ENCODE peak calls at places on chromosomes 3 and 15, in seven cellular contexts. J, O, Q, V, B, U and K are unnamed samples. For H3K36me3 and H3K4me1, the result is how much of the 10 kb centered on the place peaks cover.

GRCh38 chr3:170007031-170007663 is 30.6 kb upstream of the GPR160 start:
- DNase-seq in U (no peak), B (peak), V (no peak), Q (no peak), O (peak), J (no peak), K (no peak)

GRCh38 chr3:170614214-170614966 is 28.5 kb upstream of the SLC7A14 start:
- DNase-seq in U (peak), J (no peak), V (no peak), B (peak), O (no peak), Q (peak), K (no peak)

GRCh38 chr3:29757054-29757777 is 476.3 kb downstream of the RBMS3 start:
- DNase-seq in Q (no peak), J (no peak), B (peak), O (no peak), U (no peak), V (no peak), K (no peak)

GRCh38 chr3:7710284-7710683 is 791.3 kb upstream of the LMCD1 start:
- DNase-seq in O (no peak), B (no peak), J (no peak), U (no peak), Q (no peak), V (no peak), K (no peak)

GRCh38 chr3:147405552-147406254 is 640 bp downstream of the ZIC4 start:
- DNase-seq in J (no peak), O (no peak), U (no peak), B (no peak), V (peak), Q (no peak), K (no peak)

GRCh38 chr3:10907262-10907661 is 85.3 kb upstream of the SLC6A1 start:
- DNase-seq in V (peak), B (no peak), U (no peak), J (no peak), O (no peak), Q (peak), K (no peak)

GRCh38 chr3:123272547-123272946 is 70.8 kb downstream of the SEC22A start:
- DNase-seq in U (no peak), B (no peak), V (no peak), J (no peak), O (no peak), Q (no peak), K (no peak)

GRCh38 chr15:77015651-77016320 is 20.9 kb downstream of the PSTPIP1 start:
- DNase-seq in B (no peak), U (no peak), O (no peak), Q (no peak), V (no peak), J (no peak), K (no peak)

GRCh38 chr3:72738752-72739520 is 109.3 kb downstream of the SHQ1 start:
- DNase-seq in B (peak), Q (no peak), O (no peak), U (no peak), J (no peak), V (peak), K (peak)
- TF ChIP-seq POLR2AphosphoS5 in B (no peak), Q (no peak), O (no peak), U (no peak), J (no peak), V (peak), K (no peak)

GRCh38 chr3:127593187-127593586 is 2.7 kb upstream of the TPRA1 start:
- DNase-seq in B (no peak), O (no peak), J (no peak), Q (no peak), U (no peak), V (no peak), K (no peak)

GRCh38 chr3:127595303-127595702 is 2.9 kb upstream of the MCM2 start:
- DNase-seq in J (no peak), B (no peak), O (no peak), U (no peak), Q (no peak), V (no peak), K (no peak)

GRCh38 chr3:127600749-127601456 is 2.7 kb downstream of the MCM2 start:
- DNase-seq in V (no peak), J (no peak), U (no peak), B (no peak), O (no peak), Q (no peak), K (no peak)

GRCh38 chr3:127598841-127599570 is 795 bp downstream of the MCM2 start:
- DNase-seq in Q (no peak), U (no peak), O (no peak), V (no peak), J (no peak), B (no peak), K (no peak)

GRCh38 chr3:127597020-127597771 is 1.0 kb upstream of the MCM2 start:
- DNase-seq in V (no peak), Q (no peak), U (no peak), O (no peak), J (no peak), B (no peak), K (no peak)
- H3K36me3 ChIP-seq in V (under half), Q (under half), U (under half), O (under half), J (under half), B (under half), K (under half)

GRCh38 chr3:129428020-129428381 is 435 bp downstream of the EFCAB12 start:
- DNase-seq in B (no peak), O (no peak), Q (no peak), V (peak), J (no peak), U (no peak), K (no peak)

GRCh38 chr3:129425619-129426018 is 2.8 kb downstream of the EFCAB12 start:
- DNase-seq in J (no peak), O (no peak), V (no peak), Q (no peak), U (no peak), B (no peak), K (no peak)

GRCh38 chr3:129429080-129429451 is 630 bp upstream of the EFCAB12 start:
- DNase-seq in V (no peak), B (no peak), Q (no peak), O (no peak), J (no peak), U (no peak), K (no peak)

GRCh38 chr3:129429597-129429996 is 1.2 kb upstream of the EFCAB12 start:
- DNase-seq in Q (no peak), B (no peak), J (no peak), U (no peak), O (no peak), V (peak), K (no peak)

GRCh38 chr3:129428382-129429079 is at the start of gene EFCAB12:
- DNase-seq in O (no peak), J (peak), B (peak), Q (no peak), U (peak), V (peak), K (peak)
- H3K4me1 ChIP-seq in O (under half), J (under half), B (under half), Q (under half), U (under half), V (under half), K (under half)

DNA sequence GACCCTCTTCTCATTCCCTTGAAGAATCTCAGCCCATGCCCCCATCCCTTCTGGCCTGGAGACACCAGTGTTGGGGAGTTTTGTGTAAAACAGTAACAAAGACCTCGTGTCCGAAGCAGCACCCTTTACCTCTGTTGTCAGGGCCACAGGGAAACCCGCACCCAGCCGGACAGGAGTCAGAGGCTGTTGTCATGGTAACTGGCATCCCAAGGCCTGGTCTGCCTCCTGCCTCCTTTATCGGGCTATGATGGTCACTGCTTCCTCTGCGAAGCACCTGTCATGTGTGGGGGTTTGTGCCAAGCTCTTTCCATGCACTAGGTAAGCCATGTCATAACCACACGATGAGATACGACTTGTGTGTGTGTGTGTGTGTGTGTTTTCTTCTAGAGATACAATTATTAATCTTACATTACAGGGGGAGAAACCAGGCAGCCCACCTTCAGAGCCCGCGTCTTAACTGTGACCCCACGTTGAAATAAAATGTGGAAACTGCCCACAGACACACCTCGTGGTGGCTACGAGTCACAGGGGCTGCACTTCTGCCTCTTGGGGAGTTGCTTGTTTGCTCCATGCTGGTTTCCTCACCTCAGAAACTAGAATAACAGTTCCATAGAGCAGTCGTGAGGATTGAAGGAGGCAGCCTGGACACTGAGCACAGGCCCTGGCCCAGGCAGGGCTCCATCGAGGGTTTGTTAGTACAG is 18.0 kb downstream of the ZDHHC19 start:
- DNase-seq in V (no peak), O (no peak), J (no peak), B (no peak), U (no peak), Q (no peak), K (no peak)
- TF ChIP-seq POLR2AphosphoS5 in V (no peak), O (no peak), J (no peak), B (no peak), U (no peak), Q (no peak), K (no peak)

GRCh38 chr15:97623091-97623661 is 337.3 kb upstream of the ARRDC4 start:
- DNase-seq in B (no peak), U (no peak), Q (no peak), V (peak), O (no peak), J (no peak), K (no peak)

DNA sequence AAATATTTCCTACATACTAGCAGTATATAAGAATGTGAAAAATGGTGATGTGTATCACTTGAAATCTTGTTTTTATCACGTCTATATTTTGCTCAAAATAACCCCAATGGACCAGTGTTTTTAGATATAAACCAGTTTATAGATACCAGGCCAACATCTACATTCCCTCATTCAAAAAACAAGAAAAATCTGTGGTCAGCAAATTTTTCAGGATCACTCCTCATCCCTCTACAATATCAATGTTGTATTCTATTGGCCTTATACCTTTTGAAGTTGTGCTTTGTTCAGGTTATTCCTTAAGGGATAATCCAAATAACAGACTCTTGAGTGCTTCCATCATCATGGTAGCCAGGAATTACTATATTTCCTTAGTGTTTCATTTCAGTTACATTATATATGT is 332.9 kb upstream of the ARRDC4 start:
- DNase-seq in B (no peak), U (no peak), J (no peak), Q (no peak), O (no peak), V (no peak), K (no peak)
- H3K36me3 ChIP-seq in B (under half), U (under half), J (under half), Q (under half), O (under half), V (under half), K (under half)

GRCh38 chr3:82085356-82085755 is 323.9 kb upstream of the GBE1 start:
- DNase-seq in O (no peak), B (no peak), J (no peak), V (no peak), U (no peak), Q (no peak), K (no peak)
- H3K4me1 ChIP-seq in O (under half), B (under half), J (under half), V (under half), U (under half), Q (under half), K (under half)

GRCh38 chr3:81713018-81713417 is 48.4 kb downstream of the GBE1 start:
- DNase-seq in B (no peak), O (no peak), V (no peak), Q (no peak), U (no peak), J (no peak), K (no peak)
- TF ChIP-seq POLR2AphosphoS5 in B (no peak), O (no peak), V (no peak), Q (no peak), U (no peak), J (no peak), K (no peak)

DNA sequence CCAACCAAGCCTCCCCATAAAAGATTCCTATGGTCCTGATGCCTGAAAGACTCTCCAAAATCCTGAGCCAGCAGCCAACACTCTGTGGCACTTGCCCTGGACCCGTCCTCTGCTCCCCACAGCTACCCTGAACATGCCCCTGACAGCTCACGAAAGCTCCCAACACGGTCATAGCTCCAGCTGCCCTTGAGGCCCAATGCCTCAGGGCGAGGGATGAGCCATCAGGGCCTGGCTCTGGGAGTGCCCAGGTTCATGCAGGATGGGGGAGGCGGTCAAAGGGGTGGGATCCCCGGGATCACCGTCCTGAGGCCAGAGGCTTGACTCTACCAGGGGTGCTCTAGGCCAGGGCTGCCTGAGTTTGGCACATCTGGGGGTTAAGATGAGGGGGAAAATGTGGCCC is 72.7 kb upstream of the RPL32 start:
- DNase-seq in U (no peak), V (no peak), B (no peak), J (no peak), Q (no peak), O (no peak), K (no peak)
- H3K36me3 ChIP-seq in U (under half), V (under half), B (half or more), J (half or more), Q (under half), O (under half), K (under half)